ENCODE peak calls at places on chromosomes 11 and 22, in six cellular contexts. P is IMR-90, E is mesendoderm, U is mesenchymal stem cell, X is H1, O is H9. Q is an unnamed sample.

GRCh38 chr11:66420671-66421476 is at the start of gene NPAS4:
- DNase-seq in P (no peak), O (peak), E (peak), U (no peak), X (peak), Q (no peak)

GRCh38 chr11:21988477-21988876 is 204.4 kb upstream of the ANO5 start:
- DNase-seq in E (no peak), O (no peak), P (no peak), X (no peak), U (no peak), Q (no peak)

GRCh38 chr11:69335461-69336386 is 41.8 kb downstream of the MYEOV start:
- DNase-seq in O (peak), P (no peak), U (no peak), X (no peak), E (no peak), Q (no peak)

GRCh38 chr11:65710424-65710823 is 1.6 kb upstream of the KAT5 start:
- DNase-seq in P (no peak), U (no peak), E (no peak), X (no peak), O (no peak), Q (no peak)

GRCh38 chr11:45665206-45665932 is at the start of gene CHST1:
- DNase-seq in P (no peak), E (no peak), X (peak), U (peak), O (peak), Q (no peak)

GRCh38 chr11:2866178-2866577 is 19.4 kb downstream of the CDKN1C start:
- DNase-seq in O (no peak), P (no peak), X (no peak), U (no peak), E (no peak), Q (no peak)

GRCh38 chr22:36811094-36811797 is 5.6 kb downstream of the PVALB start:
- DNase-seq in P (no peak), X (no peak), U (no peak), E (no peak), O (no peak), Q (no peak)

GRCh38 chr11:65060913-65061408 is 2.6 kb upstream of the NAALADL1 start:
- DNase-seq in P (no peak), U (no peak), O (peak), X (peak), E (peak), Q (no peak)

GRCh38 chr11:132576706-132577105 is 955.6 kb downstream of the OPCML start:
- DNase-seq in E (peak), O (peak), X (no peak), U (peak), P (peak), Q (no peak)

GRCh38 chr11:28107726-28108618 is at the start of the genes KIF18A and METTL15:
- DNase-seq in P (peak), X (peak), U (peak), O (peak), E (peak), Q (peak)
- H3K18ac ChIP-seq in P (peak), X (no peak), U (peak), O (peak), E (peak), Q (peak)

GRCh38 chr11:61829806-61830205 is 1.7 kb downstream of the FADS2 start:
- DNase-seq in U (no peak), O (no peak), P (no peak), E (no peak), X (no peak), Q (no peak)
- H3K27ac ChIP-seq in U (no peak), O (no peak), P (no peak), E (no peak), X (no peak), Q (no peak)

GRCh38 chr22:44091751-44092150 is 67.6 kb downstream of the PARVB start:
- DNase-seq in P (no peak), E (no peak), O (no peak), X (no peak), U (no peak), Q (no peak)
- H2BK15ac ChIP-seq in P (no peak), E (no peak), O (no peak), X (no peak), U (no peak), Q (no peak)

GRCh38 chr22:38754247-38755154 is 1.3 kb downstream of the SUN2 start:
- DNase-seq in X (peak), O (peak), E (peak), P (peak), U (peak), Q (no peak)
- H3K18ac ChIP-seq in X (no peak), O (peak), E (no peak), P (peak), U (peak), Q (no peak)

Q was measured in neuronal stem cell.